ENCODE peak calls at places on chromosome 21, in four cellular contexts. H, M, D and O are unnamed samples.

GRCh38 chr21:42609806-42610205 is 43.6 kb upstream of the PDE9A start:
- DNase-seq in H (no peak), M (no peak), D (peak), O (no peak)

GRCh38 chr21:42319368-42319767 is 4.2 kb upstream of the TFF3 start:
- DNase-seq in H (no peak), M (no peak), D (no peak), O (no peak)

GRCh38 chr21:45556645-45557601 is 14.7 kb upstream of the SLC19A1 start:
- DNase-seq in H (no peak), M (no peak), D (no peak), O (no peak)

GRCh38 chr21:46457801-46458314 is 833 bp upstream of the DIP2A start:
- DNase-seq in H (peak), M (no peak), D (no peak), O (peak)

GRCh38 chr21:39720126-39720778 is 24.7 kb upstream of the IGSF5 start:
- DNase-seq in H (no peak), M (no peak), D (no peak), O (no peak)

GRCh38 chr21:31334648-31335121 is 9.4 kb downstream of the TIAM1 start:
- DNase-seq in H (no peak), M (no peak), D (no peak), O (no peak)

GRCh38 chr21:15552914-15553491 is 176.8 kb upstream of the USP25 start:
- DNase-seq in H (peak), M (no peak), D (no peak), O (no peak)

GRCh38 chr21:40901690-40902089 is 54.7 kb upstream of the DSCAM start:
- DNase-seq in H (no peak), M (no peak), D (no peak), O (no peak)

GRCh38 chr21:22476726-22477646 is 1478.8 kb downstream of the NCAM2 start:
- DNase-seq in H (no peak), M (no peak), D (no peak), O (no peak)

GRCh38 chr21:20250337-20250736 is 747.9 kb upstream of the NCAM2 start:
- DNase-seq in H (no peak), M (no peak), D (no peak), O (no peak)

GRCh38 chr21:45136500-45136899 is 62.1 kb downstream of the ADARB1 start:
- DNase-seq in H (no peak), M (no peak), D (no peak), O (no peak)

GRCh38 chr21:40615503-40616376 is 231.2 kb downstream of the DSCAM start:
- DNase-seq in H (no peak), M (no peak), D (no peak), O (no peak)

GRCh38 chr21:42684109-42684916 is 30.9 kb downstream of the PDE9A start:
- DNase-seq in H (no peak), M (no peak), D (no peak), O (no peak)

GRCh38 chr21:42102063-42102462 is 30.9 kb downstream of the UMODL1 start:
- DNase-seq in H (no peak), M (no peak), D (no peak), O (no peak)

GRCh38 chr21:33682992-33683627 is 40.8 kb downstream of the ITSN1 start:
- DNase-seq in H (peak), M (no peak), D (no peak), O (peak)
- H3K4me3 ChIP-seq in H (no peak), M (no peak), D (no peak), O (no peak)

GRCh38 chr21:43884012-43884860 is 19.2 kb downstream of the AGPAT3 start:
- DNase-seq in H (peak), M (no peak), D (no peak), O (peak)

GRCh38 chr21:43881918-43882317 is 16.9 kb downstream of the AGPAT3 start:
- DNase-seq in H (no peak), M (no peak), D (no peak), O (no peak)

GRCh38 chr21:43884861-43885370 is 19.9 kb downstream of the AGPAT3 start:
- DNase-seq in H (peak), M (no peak), D (no peak), O (no peak)

GRCh38 chr21:43881283-43881682 is 16.3 kb downstream of the AGPAT3 start:
- DNase-seq in H (no peak), M (no peak), D (no peak), O (no peak)

DNA sequence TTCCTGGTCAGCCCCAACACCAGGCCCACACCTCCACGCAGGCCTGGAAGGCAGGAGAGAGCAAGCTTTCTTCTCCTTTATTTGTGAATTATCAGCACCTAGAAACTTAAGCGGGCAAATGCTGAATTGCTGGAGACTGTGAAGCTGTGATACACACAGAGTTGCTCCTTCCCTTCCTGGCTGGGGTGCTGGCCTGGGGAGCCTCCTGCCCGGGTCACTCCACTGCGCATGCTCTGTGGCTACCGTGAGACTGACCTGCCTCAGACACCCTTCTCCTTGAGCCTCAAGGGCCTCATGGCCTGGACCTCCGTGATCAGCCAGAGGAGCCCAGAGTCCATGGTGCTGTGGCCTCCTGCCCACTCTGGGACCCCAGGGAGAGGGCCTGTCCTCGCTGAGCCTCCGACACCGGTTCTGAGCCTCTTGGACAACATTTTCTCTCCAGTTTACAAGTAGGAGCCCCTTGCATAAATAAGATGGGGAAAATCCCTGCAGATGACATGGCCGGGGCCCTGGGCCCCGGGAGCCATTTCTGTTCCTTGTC is 18.0 kb downstream of the AGPAT3 start:
- DNase-seq in H (no peak), M (no peak), D (no peak), O (no peak)
- TF ChIP-seq SUZ12 in H (no peak), M (no peak), D (no peak), O (no peak)

GRCh38 chr21:35084869-35085268 is 35.8 kb upstream of the RUNX1 start:
- DNase-seq in H (no peak), M (no peak), D (no peak), O (no peak)
- TF ChIP-seq YY1 in H (no peak), M (no peak), D (no peak), O (no peak)

GRCh38 chr21:37005548-37006242 is 807 bp upstream of the RIPPLY3 start:
- DNase-seq in H (no peak), M (no peak), D (no peak), O (no peak)
- H3K4me3 ChIP-seq in H (no peak), M (peak), D (no peak), O (peak)

GRCh38 chr21:29717659-29718058 is 222.1 kb downstream of the GRIK1 start:
- DNase-seq in H (no peak), M (no peak), D (no peak), O (no peak)
- TF ChIP-seq SUZ12 in H (no peak), M (no peak), D (no peak), O (no peak)

GRCh38 chr21:25453524-25453923 is 153.8 kb downstream of the MRPL39 start:
- DNase-seq in H (no peak), M (no peak), D (no peak), O (no peak)
- TF ChIP-seq YY1 in H (no peak), M (no peak), D (no peak), O (no peak)

GRCh38 chr21:38119793-38120192 is 137.0 kb upstream of the KCNJ15 start:
- DNase-seq in H (no peak), M (no peak), D (no peak), O (no peak)

GRCh38 chr21:38123626-38124025 is 133.2 kb upstream of the KCNJ15 start:
- DNase-seq in H (no peak), M (no peak), D (no peak), O (no peak)

GRCh38 chr21:38121888-38122705 is 134.7 kb upstream of the KCNJ15 start:
- DNase-seq in H (no peak), M (no peak), D (no peak), O (no peak)

GRCh38 chr21:38115870-38116269 is 140.9 kb upstream of the KCNJ15 start:
- DNase-seq in H (no peak), M (no peak), D (no peak), O (no peak)

GRCh38 chr21:38120984-38121855 is 135.6 kb upstream of the KCNJ15 start:
- DNase-seq in H (no peak), M (no peak), D (no peak), O (no peak)
- H3K4me3 ChIP-seq in H (no peak), M (no peak), D (no peak), O (no peak)

DNA sequence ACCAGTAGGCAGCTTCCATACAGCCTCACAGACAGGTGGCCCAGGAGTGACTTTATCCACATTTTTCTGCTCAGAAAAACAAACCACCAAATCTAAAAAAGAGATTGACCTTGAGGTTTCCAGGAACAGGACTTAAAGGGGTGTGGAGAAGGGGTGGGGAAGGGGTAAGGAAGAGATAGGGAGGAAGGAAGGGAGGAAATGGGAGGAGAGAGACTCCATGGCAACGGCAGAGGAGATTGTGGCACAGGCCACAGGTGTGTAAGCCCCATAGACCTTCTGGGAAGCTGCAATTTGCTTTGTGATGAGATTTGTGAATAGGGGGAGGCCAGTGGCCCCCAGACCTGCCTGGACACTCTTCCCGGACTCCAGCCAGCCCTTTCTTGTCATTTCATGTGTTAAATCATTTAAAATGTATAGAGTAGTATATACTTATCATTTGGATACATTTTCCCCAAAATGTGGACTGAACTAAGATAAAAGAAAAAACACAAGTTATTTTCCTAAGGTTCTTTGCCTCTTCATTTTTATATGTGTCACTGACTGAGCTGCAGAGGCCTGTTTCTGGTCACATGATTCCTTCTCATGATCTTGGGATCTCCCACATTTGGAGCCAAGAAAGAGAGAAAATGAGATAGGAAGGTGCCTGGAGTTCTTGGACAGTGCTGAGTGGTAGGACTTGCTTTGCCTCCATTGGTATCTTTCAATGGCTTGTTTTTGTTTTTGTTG is 55.5 kb downstream of the CLIC6 start:
- DNase-seq in H (no peak), M (no peak), D (no peak), O (no peak)
- TF ChIP-seq SUZ12 in H (no peak), M (no peak), D (no peak), O (no peak)

GRCh38 chr21:28513450-28513849 is 479.2 kb downstream of the LTN1 start:
- DNase-seq in H (no peak), M (no peak), D (no peak), O (no peak)

GRCh38 chr21:28518620-28519019 is 474.1 kb downstream of the LTN1 start:
- DNase-seq in H (no peak), M (no peak), D (no peak), O (no peak)

GRCh38 chr21:28516996-28517592 is 475.6 kb downstream of the LTN1 start:
- DNase-seq in H (peak), M (peak), D (peak), O (peak)

DNA sequence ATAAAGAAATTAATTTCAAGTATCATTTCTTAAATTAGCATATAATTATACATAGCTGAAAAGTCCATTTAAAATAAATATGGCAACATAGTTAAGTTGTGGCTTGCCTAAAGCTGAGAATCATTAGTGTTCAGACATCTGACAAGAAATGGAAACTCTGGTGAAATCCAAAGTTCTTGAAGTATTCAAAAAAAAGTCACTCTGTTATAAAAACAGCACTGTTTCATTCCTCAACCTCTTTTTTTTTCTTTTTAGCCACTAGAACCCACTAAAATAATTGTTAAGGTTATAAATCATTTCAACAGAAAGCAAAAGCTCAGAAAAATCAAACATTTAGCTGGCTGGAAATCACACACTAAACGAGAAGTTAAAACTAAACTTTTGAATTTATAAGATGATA is 476.7 kb downstream of the LTN1 start:
- DNase-seq in H (no peak), M (no peak), D (no peak), O (no peak)
- TF ChIP-seq YY1 in H (no peak), M (no peak), D (no peak), O (no peak)